ENCODE peak calls at places on chromosomes 13 and 19, in seven cellular contexts. One of them, this sample, is unnamed.

GRCh38 chr19:39070888-39071287 is 13.3 kb upstream of the ACP7 start:
- DNase-seq in astrocyte: peak; percentile 15
- DNase-seq in lower lobe of right lung: no peak
- DNase-seq in heart left ventricle: no peak
- DNase-seq in mammary epithelial cell: no peak
- DNase-seq in breast epithelium: no peak
- DNase-seq in upper lobe of left lung: no peak
- DNase-seq in this sample: no peak

GRCh38 chr19:58558066-58558622 is at the start of gene UBE2M:
- DNase-seq in mammary epithelial cell: no peak
- DNase-seq in lower lobe of right lung: peak; percentile 83
- DNase-seq in astrocyte: peak; percentile 31
- DNase-seq in heart left ventricle: no peak
- DNase-seq in upper lobe of left lung: peak; percentile 63
- DNase-seq in breast epithelium: no peak
- DNase-seq in this sample: peak; percentile 68

GRCh38 chr13:112065867-112066623 is 904 bp upstream of the SOX1 start:
- DNase-seq in breast epithelium: no peak
- DNase-seq in lower lobe of right lung: no peak
- DNase-seq in mammary epithelial cell: no peak
- DNase-seq in astrocyte: no peak
- DNase-seq in heart left ventricle: no peak
- DNase-seq in upper lobe of left lung: no peak
- DNase-seq in this sample: no peak

GRCh38 chr13:41137951-41138350 is 5.3 kb upstream of the KBTBD6 start:
- DNase-seq in heart left ventricle: no peak
- DNase-seq in upper lobe of left lung: no peak
- DNase-seq in lower lobe of right lung: no peak
- DNase-seq in mammary epithelial cell: peak; percentile 96
- DNase-seq in breast epithelium: no peak
- DNase-seq in astrocyte: peak; percentile 71
- DNase-seq in this sample: peak; percentile 91

GRCh38 chr13:114261328-114261965 is 20.0 kb upstream of the UPF3A start:
- DNase-seq in breast epithelium: no peak
- DNase-seq in upper lobe of left lung: no peak
- DNase-seq in heart left ventricle: no peak
- DNase-seq in mammary epithelial cell: no peak
- DNase-seq in lower lobe of right lung: no peak
- DNase-seq in astrocyte: no peak
- DNase-seq in this sample: no peak

GRCh38 chr13:78593652-78594494 is 9.5 kb downstream of the POU4F1 start:
- DNase-seq in lower lobe of right lung: no peak
- DNase-seq in astrocyte: no peak
- DNase-seq in heart left ventricle: no peak
- DNase-seq in mammary epithelial cell: no peak
- DNase-seq in upper lobe of left lung: no peak
- DNase-seq in breast epithelium: no peak
- DNase-seq in this sample: no peak

GRCh38 chr19:52190679-52191293 is 934 bp downstream of the PPP2R1A start:
- DNase-seq in upper lobe of left lung: no peak
- DNase-seq in astrocyte: peak; percentile 40
- DNase-seq in mammary epithelial cell: peak; percentile 43
- DNase-seq in breast epithelium: peak; percentile 20
- DNase-seq in heart left ventricle: peak; percentile 67
- DNase-seq in lower lobe of right lung: peak; percentile 55
- DNase-seq in this sample: peak; percentile 38

GRCh38 chr13:104357174-104357573 is 1291.0 kb upstream of the SLC10A2 start:
- DNase-seq in lower lobe of right lung: no peak
- DNase-seq in astrocyte: peak; percentile 73
- DNase-seq in mammary epithelial cell: no peak
- DNase-seq in upper lobe of left lung: no peak
- DNase-seq in heart left ventricle: no peak
- DNase-seq in breast epithelium: no peak
- DNase-seq in this sample: peak; percentile 7

GRCh38 chr19:58399903-58400637 is 4.6 kb downstream of the RNF225 start:
- DNase-seq in mammary epithelial cell: no peak
- DNase-seq in lower lobe of right lung: no peak
- DNase-seq in astrocyte: no peak
- DNase-seq in upper lobe of left lung: no peak
- DNase-seq in breast epithelium: no peak
- DNase-seq in heart left ventricle: no peak
- DNase-seq in this sample: no peak

GRCh38 chr19:1244693-1245451 is 3.3 kb downstream of the ATP5F1D start:
- DNase-seq in breast epithelium: no peak
- DNase-seq in heart left ventricle: peak; percentile 91
- DNase-seq in upper lobe of left lung: peak; percentile 86
- DNase-seq in astrocyte: no peak
- DNase-seq in mammary epithelial cell: no peak
- DNase-seq in lower lobe of right lung: peak; percentile 89
- DNase-seq in this sample: no peak

GRCh38 chr13:66895780-66896179 is 334.4 kb downstream of the PCDH9 start:
- DNase-seq in upper lobe of left lung: no peak
- DNase-seq in mammary epithelial cell: no peak
- DNase-seq in lower lobe of right lung: no peak
- DNase-seq in heart left ventricle: no peak
- DNase-seq in breast epithelium: no peak
- DNase-seq in astrocyte: no peak
- DNase-seq in this sample: no peak

DNA sequence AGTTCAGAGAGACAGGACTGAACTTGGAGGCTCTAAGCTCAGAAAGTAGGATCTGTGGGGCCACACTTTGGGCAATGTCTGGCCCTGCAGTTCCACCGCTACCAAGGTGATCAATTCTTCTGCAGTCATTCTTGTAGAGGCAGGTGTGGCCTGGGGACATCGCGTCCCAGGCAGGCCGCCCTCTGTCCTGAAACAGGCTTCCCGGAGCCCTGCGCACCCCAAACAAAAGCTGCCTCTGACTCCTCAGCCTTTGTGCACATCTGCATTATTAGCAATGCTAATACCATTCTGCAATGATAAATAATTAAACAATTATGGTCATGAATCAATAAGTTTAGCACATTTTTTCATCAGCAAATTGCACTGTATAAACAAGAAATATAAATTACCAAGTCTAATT is 160.2 kb downstream of the URI1 start:
- DNase-seq in upper lobe of left lung: no peak
- DNase-seq in lower lobe of right lung: no peak
- DNase-seq in mammary epithelial cell: no peak
- DNase-seq in astrocyte: no peak
- DNase-seq in breast epithelium: no peak
- DNase-seq in heart left ventricle: peak; percentile 14
- DNase-seq in this sample: no peak
- H3K4me3 ChIP-seq in upper lobe of left lung: no peak overlapping the region
- H3K4me3 ChIP-seq in lower lobe of right lung: no peak overlapping the region
- H3K4me3 ChIP-seq in mammary epithelial cell: no peak overlapping the region
- H3K4me3 ChIP-seq in astrocyte: no peak overlapping the region
- H3K4me3 ChIP-seq in breast epithelium: no peak overlapping the region
- H3K4me3 ChIP-seq in heart left ventricle: no peak overlapping the region
- H3K4me3 ChIP-seq in this sample: no peak overlapping the region

DNA sequence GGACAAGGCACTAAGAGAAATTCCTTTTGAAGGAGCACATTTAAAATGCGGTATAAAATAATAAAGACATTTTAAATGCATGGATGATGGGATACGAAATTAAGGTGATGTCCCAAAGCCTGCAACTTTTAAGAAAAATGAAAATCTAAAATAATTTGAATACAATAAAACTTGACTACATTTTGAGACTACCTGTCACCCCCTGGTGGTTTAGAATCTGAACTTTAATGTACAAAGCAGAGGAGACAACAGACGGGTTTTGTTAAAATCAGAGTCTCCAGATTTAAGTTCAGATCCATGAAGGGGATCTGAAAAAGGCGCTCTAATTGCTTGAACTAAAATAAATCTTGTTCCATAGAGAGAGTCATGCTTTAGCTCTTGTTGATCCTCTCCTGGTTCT is 1129.3 kb upstream of the PCDH20 start:
- DNase-seq in astrocyte: no peak
- DNase-seq in lower lobe of right lung: no peak
- DNase-seq in breast epithelium: no peak
- DNase-seq in mammary epithelial cell: no peak
- DNase-seq in heart left ventricle: no peak
- DNase-seq in upper lobe of left lung: no peak
- DNase-seq in this sample: no peak
- TF ChIP-seq CTCF in astrocyte: no peak
- TF ChIP-seq CTCF in lower lobe of right lung: no peak
- TF ChIP-seq CTCF in breast epithelium: no peak
- TF ChIP-seq CTCF in mammary epithelial cell: no peak
- TF ChIP-seq CTCF in heart left ventricle: no peak
- TF ChIP-seq CTCF in upper lobe of left lung: no peak
- TF ChIP-seq CTCF in this sample: no peak

DNA sequence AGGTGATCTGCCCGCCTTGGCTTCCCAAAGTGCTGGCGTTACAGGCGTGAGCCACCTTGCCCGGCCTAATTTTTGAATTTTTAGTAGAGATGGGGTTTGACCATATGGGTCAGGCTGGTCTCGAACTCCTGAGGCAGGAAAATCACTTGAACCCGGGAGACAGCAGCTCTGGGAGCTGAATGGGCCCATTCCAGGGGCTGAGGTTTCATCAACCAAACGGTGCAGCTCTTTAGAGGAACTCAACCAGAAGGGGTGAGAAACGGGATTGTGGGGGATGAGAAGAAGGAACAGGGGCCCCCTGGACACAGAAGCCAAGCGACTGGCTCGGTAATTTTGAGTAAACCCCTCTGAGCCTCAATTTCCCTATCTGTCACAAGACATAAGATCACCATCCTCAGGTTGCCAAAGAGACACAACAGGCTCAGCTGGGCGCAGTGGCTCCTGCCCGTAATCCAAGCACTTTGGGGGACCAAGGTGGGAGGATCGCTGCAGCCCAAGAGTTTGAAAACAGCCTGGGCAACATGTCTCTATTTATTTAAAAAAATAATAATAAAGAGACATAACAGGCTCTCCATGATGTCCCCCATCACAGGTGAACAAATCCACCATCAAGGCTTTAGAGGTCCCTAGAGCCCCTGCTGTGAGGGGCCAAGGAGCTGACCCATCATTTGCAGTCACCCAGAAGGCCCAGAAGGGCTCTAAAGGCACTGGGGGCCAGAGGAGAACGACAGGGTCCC is 518 bp downstream of the IQCN start:
- DNase-seq in upper lobe of left lung: no peak
- DNase-seq in breast epithelium: no peak
- DNase-seq in lower lobe of right lung: no peak
- DNase-seq in mammary epithelial cell: no peak
- DNase-seq in astrocyte: no peak
- DNase-seq in heart left ventricle: no peak
- DNase-seq in this sample: no peak
- H3K4me3 ChIP-seq in upper lobe of left lung: no peak overlapping the region
- H3K4me3 ChIP-seq in breast epithelium: no peak overlapping the region
- H3K4me3 ChIP-seq in lower lobe of right lung: no peak overlapping the region
- H3K4me3 ChIP-seq in mammary epithelial cell: no peak overlapping the region
- H3K4me3 ChIP-seq in astrocyte: no peak overlapping the region
- H3K4me3 ChIP-seq in heart left ventricle: no peak overlapping the region
- H3K4me3 ChIP-seq in this sample: no peak overlapping the region

GRCh38 chr13:48291730-48292129 is 11.8 kb upstream of the RB1 start:
- DNase-seq in breast epithelium: no peak
- DNase-seq in astrocyte: no peak
- DNase-seq in lower lobe of right lung: no peak
- DNase-seq in upper lobe of left lung: no peak
- DNase-seq in mammary epithelial cell: no peak
- DNase-seq in heart left ventricle: no peak
- DNase-seq in this sample: no peak
- TF ChIP-seq CTCF in breast epithelium: no peak
- TF ChIP-seq CTCF in astrocyte: no peak
- TF ChIP-seq CTCF in lower lobe of right lung: no peak
- TF ChIP-seq CTCF in upper lobe of left lung: no peak
- TF ChIP-seq CTCF in mammary epithelial cell: no peak
- TF ChIP-seq CTCF in heart left ventricle: no peak
- TF ChIP-seq CTCF in this sample: no peak

GRCh38 chr13:20125783-20126165 is 35.1 kb downstream of the GJA3 start:
- DNase-seq in astrocyte: no peak
- DNase-seq in heart left ventricle: no peak
- DNase-seq in mammary epithelial cell: no peak
- DNase-seq in breast epithelium: no peak
- DNase-seq in upper lobe of left lung: no peak
- DNase-seq in lower lobe of right lung: no peak
- DNase-seq in this sample: no peak

GRCh38 chr13:20126460-20127262 is 34.2 kb downstream of the GJA3 start:
- DNase-seq in mammary epithelial cell: no peak
- DNase-seq in upper lobe of left lung: no peak
- DNase-seq in breast epithelium: no peak
- DNase-seq in heart left ventricle: no peak
- DNase-seq in astrocyte: no peak
- DNase-seq in lower lobe of right lung: no peak
- DNase-seq in this sample: no peak

GRCh38 chr13:20127563-20128458 is 33.0 kb downstream of the GJA3 start:
- DNase-seq in breast epithelium: peak; percentile 25
- DNase-seq in lower lobe of right lung: peak; percentile 80
- DNase-seq in astrocyte: peak; percentile 47
- DNase-seq in upper lobe of left lung: peak; percentile 80
- DNase-seq in mammary epithelial cell: peak; percentile 18
- DNase-seq in heart left ventricle: peak; percentile 88
- DNase-seq in this sample: peak; percentile 38

GRCh38 chr13:20128459-20128927 is 32.4 kb downstream of the GJA3 start:
- DNase-seq in upper lobe of left lung: peak; percentile 52
- DNase-seq in breast epithelium: no peak
- DNase-seq in heart left ventricle: no peak
- DNase-seq in mammary epithelial cell: no peak
- DNase-seq in lower lobe of right lung: no peak
- DNase-seq in astrocyte: no peak
- DNase-seq in this sample: peak; percentile 18

DNA sequence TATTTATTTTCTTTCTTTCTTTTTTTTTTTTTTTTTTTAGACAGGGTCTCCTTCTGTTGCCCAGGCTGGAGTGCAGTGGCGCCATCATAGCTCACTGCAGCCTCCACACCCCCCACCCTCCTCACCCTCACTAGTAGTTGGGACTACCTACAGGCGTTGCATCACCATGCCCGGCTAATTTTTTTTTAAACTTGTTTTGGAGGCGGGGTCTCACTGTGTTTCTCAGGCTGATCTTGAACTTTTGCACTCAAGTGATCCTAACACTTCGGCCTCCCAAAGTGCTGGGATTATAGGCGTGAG is 33.6 kb downstream of the GJA3 start:
- DNase-seq in mammary epithelial cell: no peak
- DNase-seq in astrocyte: no peak
- DNase-seq in upper lobe of left lung: peak; percentile 36
- DNase-seq in breast epithelium: no peak
- DNase-seq in heart left ventricle: no peak
- DNase-seq in lower lobe of right lung: no peak
- DNase-seq in this sample: no peak
- H3K4me3 ChIP-seq in mammary epithelial cell: peak overlapping the region; percentile 62
- H3K4me3 ChIP-seq in astrocyte: peak overlapping the region; percentile 64
- H3K4me3 ChIP-seq in upper lobe of left lung: peak overlapping the region; percentile 51
- H3K4me3 ChIP-seq in breast epithelium: peak overlapping the region; percentile 57
- H3K4me3 ChIP-seq in heart left ventricle: peak overlapping the region; percentile 70
- H3K4me3 ChIP-seq in lower lobe of right lung: peak overlapping the region; percentile 57
- H3K4me3 ChIP-seq in this sample: peak overlapping the region; percentile 49

DNA sequence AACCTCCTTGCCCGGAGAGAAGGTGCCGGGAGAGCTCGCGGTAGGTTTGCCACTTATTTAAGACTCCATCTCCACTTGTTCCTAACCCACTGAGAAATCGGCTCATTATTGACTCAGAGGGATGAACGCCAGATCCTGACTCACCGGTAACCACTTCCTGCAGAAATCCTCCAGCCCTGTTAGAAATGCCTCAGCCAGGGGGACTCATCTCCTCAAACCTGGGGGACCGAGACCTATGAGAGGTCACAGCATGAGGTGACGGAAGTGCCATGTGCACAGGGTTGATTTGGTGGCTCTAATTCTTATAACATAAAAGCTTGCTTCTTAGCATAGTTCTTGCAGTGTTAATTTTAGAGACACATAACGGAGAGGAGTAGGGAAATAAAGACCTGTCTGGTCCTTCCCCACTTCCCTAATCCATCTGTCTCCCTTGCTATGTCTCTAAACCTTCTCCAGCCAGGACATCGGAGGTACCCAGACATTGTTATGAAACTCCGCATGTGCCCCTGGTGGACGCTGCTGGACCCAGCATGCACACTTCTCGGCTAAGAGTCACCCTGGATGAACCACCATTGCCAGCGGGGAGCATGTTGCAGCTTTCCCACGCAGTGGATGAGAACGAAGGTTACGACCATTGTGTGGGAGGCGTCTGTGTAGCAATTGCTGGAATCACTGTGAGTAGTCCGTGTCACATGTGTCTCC is 158.9 kb downstream of the EFNB2 start:
- DNase-seq in breast epithelium: no peak
- DNase-seq in astrocyte: peak; percentile 97
- DNase-seq in heart left ventricle: no peak
- DNase-seq in lower lobe of right lung: peak; percentile 49
- DNase-seq in mammary epithelial cell: peak; percentile 90
- DNase-seq in upper lobe of left lung: peak; percentile 71
- DNase-seq in this sample: peak; percentile 95
- TF ChIP-seq CTCF in breast epithelium: no peak
- TF ChIP-seq CTCF in astrocyte: peak; percentile 51
- TF ChIP-seq CTCF in heart left ventricle: no peak
- TF ChIP-seq CTCF in lower lobe of right lung: no peak
- TF ChIP-seq CTCF in mammary epithelial cell: no peak
- TF ChIP-seq CTCF in upper lobe of left lung: no peak
- TF ChIP-seq CTCF in this sample: no peak